ENCODE peak calls at places on chromosome X, in ten cellular contexts. One of them, this sample, is unnamed.

GRCh38 chrX:131827935-131828334 is 195.2 kb upstream of the STK26 start:
- DNase-seq in fibroblast of mammary gland: no peak
- DNase-seq in cardiac fibroblast: peak; percentile 43
- DNase-seq in brain microvascular endothelial cell: peak; percentile 23
- DNase-seq in SK-N-SH: peak; percentile 28
- DNase-seq in left ventricle myocardium inferior: no peak
- DNase-seq in kidney: no peak
- DNase-seq in GM23248: peak; percentile 19
- DNase-seq in tibial artery: no peak
- DNase-seq in A549: no peak
- DNase-seq in this sample: no peak

GRCh38 chrX:63503541-63503940 is 152.4 kb upstream of the SPIN4 start:
- DNase-seq in SK-N-SH: no peak
- DNase-seq in tibial artery: no peak
- DNase-seq in kidney: no peak
- DNase-seq in GM23248: peak; percentile 52
- DNase-seq in brain microvascular endothelial cell: peak; percentile 23
- DNase-seq in left ventricle myocardium inferior: no peak
- DNase-seq in fibroblast of mammary gland: peak; percentile 20
- DNase-seq in A549: no peak
- DNase-seq in cardiac fibroblast: peak; percentile 68
- DNase-seq in this sample: peak; percentile 70

GRCh38 chrX:75038925-75039324 is 113.7 kb upstream of the NEXMIF start:
- DNase-seq in A549: no peak
- DNase-seq in GM23248: peak; percentile 18
- DNase-seq in fibroblast of mammary gland: peak; percentile 18
- DNase-seq in brain microvascular endothelial cell: peak; percentile 1
- DNase-seq in left ventricle myocardium inferior: no peak
- DNase-seq in tibial artery: no peak
- DNase-seq in kidney: no peak
- DNase-seq in cardiac fibroblast: peak; percentile 50
- DNase-seq in SK-N-SH: no peak
- DNase-seq in this sample: peak; percentile 56

GRCh38 chrX:40266490-40267333 is 169.0 kb upstream of the BCOR start:
- DNase-seq in tibial artery: peak; percentile 41
- DNase-seq in A549: peak; percentile 73
- DNase-seq in kidney: peak; percentile 81
- DNase-seq in left ventricle myocardium inferior: peak; percentile 68
- DNase-seq in cardiac fibroblast: peak; percentile 73
- DNase-seq in GM23248: peak; percentile 82
- DNase-seq in brain microvascular endothelial cell: peak; percentile 42
- DNase-seq in SK-N-SH: peak; percentile 87
- DNase-seq in fibroblast of mammary gland: peak; percentile 51
- DNase-seq in this sample: peak; percentile 65

GRCh38 chrX:100643943-100644587 is at the start of gene SRPX2:
- DNase-seq in GM23248: peak; percentile 90
- DNase-seq in kidney: no peak
- DNase-seq in tibial artery: peak; percentile 76
- DNase-seq in brain microvascular endothelial cell: peak; percentile 81
- DNase-seq in A549: peak; percentile 51
- DNase-seq in left ventricle myocardium inferior: peak; percentile 21
- DNase-seq in SK-N-SH: no peak
- DNase-seq in fibroblast of mammary gland: peak; percentile 92
- DNase-seq in cardiac fibroblast: peak; percentile 90
- DNase-seq in this sample: no peak

GRCh38 chrX:94053575-94053974 is 379.6 kb downstream of the FAM133A start:
- DNase-seq in left ventricle myocardium inferior: no peak
- DNase-seq in fibroblast of mammary gland: no peak
- DNase-seq in GM23248: no peak
- DNase-seq in tibial artery: no peak
- DNase-seq in brain microvascular endothelial cell: no peak
- DNase-seq in A549: no peak
- DNase-seq in kidney: no peak
- DNase-seq in cardiac fibroblast: no peak
- DNase-seq in SK-N-SH: no peak
- DNase-seq in this sample: no peak

GRCh38 chrX:125004799-125005198 is 314.9 kb upstream of the TEX13C start:
- DNase-seq in tibial artery: no peak
- DNase-seq in left ventricle myocardium inferior: no peak
- DNase-seq in A549: no peak
- DNase-seq in kidney: no peak
- DNase-seq in SK-N-SH: no peak
- DNase-seq in cardiac fibroblast: no peak
- DNase-seq in GM23248: no peak
- DNase-seq in brain microvascular endothelial cell: no peak
- DNase-seq in fibroblast of mammary gland: no peak
- DNase-seq in this sample: no peak

GRCh38 chrX:38941675-38942074 is 140.4 kb downstream of the MID1IP1 start:
- DNase-seq in brain microvascular endothelial cell: no peak
- DNase-seq in SK-N-SH: no peak
- DNase-seq in A549: no peak
- DNase-seq in GM23248: peak; percentile 47
- DNase-seq in kidney: no peak
- DNase-seq in tibial artery: no peak
- DNase-seq in cardiac fibroblast: peak; percentile 47
- DNase-seq in left ventricle myocardium inferior: no peak
- DNase-seq in fibroblast of mammary gland: peak; percentile 76
- DNase-seq in this sample: no peak

GRCh38 chrX:19121466-19121865 is 802 bp downstream of the ADGRG2 start:
- DNase-seq in tibial artery: no peak
- DNase-seq in kidney: no peak
- DNase-seq in SK-N-SH: no peak
- DNase-seq in A549: no peak
- DNase-seq in left ventricle myocardium inferior: no peak
- DNase-seq in cardiac fibroblast: no peak
- DNase-seq in brain microvascular endothelial cell: no peak
- DNase-seq in GM23248: no peak
- DNase-seq in fibroblast of mammary gland: no peak
- DNase-seq in this sample: no peak

GRCh38 chrX:19122641-19123009 is 357 bp upstream of the ADGRG2 start:
- DNase-seq in brain microvascular endothelial cell: no peak
- DNase-seq in SK-N-SH: no peak
- DNase-seq in tibial artery: no peak
- DNase-seq in cardiac fibroblast: no peak
- DNase-seq in fibroblast of mammary gland: no peak
- DNase-seq in kidney: peak; percentile 64
- DNase-seq in A549: no peak
- DNase-seq in GM23248: no peak
- DNase-seq in left ventricle myocardium inferior: no peak
- DNase-seq in this sample: no peak

GRCh38 chrX:19127649-19128168 is 5.4 kb upstream of the ADGRG2 start:
- DNase-seq in brain microvascular endothelial cell: peak; percentile 2
- DNase-seq in kidney: no peak
- DNase-seq in tibial artery: no peak
- DNase-seq in left ventricle myocardium inferior: peak; percentile 17
- DNase-seq in fibroblast of mammary gland: peak; percentile 87
- DNase-seq in GM23248: no peak
- DNase-seq in cardiac fibroblast: peak; percentile 80
- DNase-seq in SK-N-SH: no peak
- DNase-seq in A549: no peak
- DNase-seq in this sample: no peak

GRCh38 chrX:19121898-19122640 is at the start of gene ADGRG2:
- DNase-seq in GM23248: peak; percentile 42
- DNase-seq in left ventricle myocardium inferior: peak; percentile 30
- DNase-seq in A549: peak; percentile 37
- DNase-seq in tibial artery: no peak
- DNase-seq in kidney: peak; percentile 74
- DNase-seq in cardiac fibroblast: peak; percentile 19
- DNase-seq in brain microvascular endothelial cell: no peak
- DNase-seq in SK-N-SH: peak; percentile 71
- DNase-seq in fibroblast of mammary gland: peak; percentile 22
- DNase-seq in this sample: no peak
- H3K4me3 ChIP-seq in GM23248: peak within 1 kb of the TSS; percentile 45
- H3K4me3 ChIP-seq in left ventricle myocardium inferior: peak within 1 kb of the TSS; percentile 66
- H3K4me3 ChIP-seq in A549: peak within 1 kb of the TSS; percentile 77
- H3K4me3 ChIP-seq in tibial artery: peak within 1 kb of the TSS; percentile 61
- H3K4me3 ChIP-seq in kidney: no peak within 1 kb of the TSS
- H3K4me3 ChIP-seq in cardiac fibroblast: peak within 1 kb of the TSS; percentile 28
- H3K4me3 ChIP-seq in brain microvascular endothelial cell: peak within 1 kb of the TSS; percentile 24
- H3K4me3 ChIP-seq in SK-N-SH: peak within 1 kb of the TSS; percentile 34
- H3K4me3 ChIP-seq in fibroblast of mammary gland: peak within 1 kb of the TSS; percentile 27
- H3K4me3 ChIP-seq in this sample: peak within 1 kb of the TSS; percentile 56

DNA sequence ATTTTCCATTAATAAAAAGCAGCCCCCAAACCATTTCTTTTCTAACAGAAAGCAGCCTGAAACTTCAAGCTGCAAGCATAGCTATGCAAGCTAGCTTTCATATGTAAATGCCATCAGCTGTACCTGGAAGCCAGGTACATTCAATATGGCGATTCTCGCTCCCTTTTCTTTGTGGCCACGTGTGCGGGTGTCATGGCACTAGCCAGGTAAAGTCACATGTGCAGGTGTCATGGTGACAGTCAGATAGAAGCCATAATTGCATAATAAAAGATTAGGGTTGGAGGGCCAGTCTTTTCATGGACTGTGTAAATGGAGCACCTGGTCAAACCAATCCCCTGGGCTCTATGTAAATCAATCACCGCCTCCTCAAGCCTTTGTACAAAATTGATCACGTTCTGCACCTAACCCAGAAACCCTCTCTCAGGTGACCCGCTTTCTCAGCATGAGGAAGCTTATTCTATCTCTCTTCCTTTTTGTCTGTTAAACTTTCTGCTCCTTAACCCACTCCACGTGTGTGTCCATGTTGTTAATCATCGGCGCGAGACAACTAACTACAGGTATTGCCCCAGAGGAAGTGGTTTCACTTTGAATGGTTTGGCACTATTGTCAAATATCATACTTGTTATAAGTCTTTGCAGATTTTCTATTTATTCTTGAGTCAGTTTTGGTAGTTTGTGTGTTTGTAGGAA is 18.0 kb upstream of the RHOXF2 start:
- DNase-seq in cardiac fibroblast: no peak
- DNase-seq in A549: no peak
- DNase-seq in brain microvascular endothelial cell: no peak
- DNase-seq in fibroblast of mammary gland: no peak
- DNase-seq in left ventricle myocardium inferior: no peak
- DNase-seq in GM23248: no peak
- DNase-seq in tibial artery: no peak
- DNase-seq in SK-N-SH: no peak
- DNase-seq in kidney: no peak
- DNase-seq in this sample: no peak
- H3K4me3 ChIP-seq in cardiac fibroblast: no peak overlapping the region
- H3K4me3 ChIP-seq in A549: no peak overlapping the region
- H3K4me3 ChIP-seq in brain microvascular endothelial cell: no peak overlapping the region
- H3K4me3 ChIP-seq in fibroblast of mammary gland: no peak overlapping the region
- H3K4me3 ChIP-seq in left ventricle myocardium inferior: no peak overlapping the region
- H3K4me3 ChIP-seq in GM23248: no peak overlapping the region
- H3K4me3 ChIP-seq in tibial artery: no peak overlapping the region
- H3K4me3 ChIP-seq in SK-N-SH: no peak overlapping the region
- H3K4me3 ChIP-seq in kidney: no peak overlapping the region
- H3K4me3 ChIP-seq in this sample: no peak overlapping the region

GRCh38 chrX:48071064-48071985 is at the start of gene ZNF630:
- DNase-seq in left ventricle myocardium inferior: peak; percentile 75
- DNase-seq in GM23248: peak; percentile 49
- DNase-seq in brain microvascular endothelial cell: peak; percentile 48
- DNase-seq in kidney: peak; percentile 89
- DNase-seq in tibial artery: peak; percentile 66
- DNase-seq in A549: peak; percentile 70
- DNase-seq in SK-N-SH: peak; percentile 75
- DNase-seq in cardiac fibroblast: peak; percentile 42
- DNase-seq in fibroblast of mammary gland: peak; percentile 26
- DNase-seq in this sample: peak; percentile 75

GRCh38 chrX:48068096-48068887 is 3.1 kb downstream of the ZNF630 start:
- DNase-seq in left ventricle myocardium inferior: no peak
- DNase-seq in SK-N-SH: peak; percentile 25
- DNase-seq in GM23248: no peak
- DNase-seq in cardiac fibroblast: no peak
- DNase-seq in fibroblast of mammary gland: no peak
- DNase-seq in A549: no peak
- DNase-seq in tibial artery: no peak
- DNase-seq in brain microvascular endothelial cell: no peak
- DNase-seq in kidney: no peak
- DNase-seq in this sample: no peak

GRCh38 chrX:48076343-48076742 is 4.9 kb upstream of the ZNF630 start:
- DNase-seq in kidney: no peak
- DNase-seq in cardiac fibroblast: no peak
- DNase-seq in GM23248: no peak
- DNase-seq in A549: no peak
- DNase-seq in left ventricle myocardium inferior: no peak
- DNase-seq in SK-N-SH: no peak
- DNase-seq in brain microvascular endothelial cell: no peak
- DNase-seq in fibroblast of mammary gland: no peak
- DNase-seq in tibial artery: no peak
- DNase-seq in this sample: no peak

DNA sequence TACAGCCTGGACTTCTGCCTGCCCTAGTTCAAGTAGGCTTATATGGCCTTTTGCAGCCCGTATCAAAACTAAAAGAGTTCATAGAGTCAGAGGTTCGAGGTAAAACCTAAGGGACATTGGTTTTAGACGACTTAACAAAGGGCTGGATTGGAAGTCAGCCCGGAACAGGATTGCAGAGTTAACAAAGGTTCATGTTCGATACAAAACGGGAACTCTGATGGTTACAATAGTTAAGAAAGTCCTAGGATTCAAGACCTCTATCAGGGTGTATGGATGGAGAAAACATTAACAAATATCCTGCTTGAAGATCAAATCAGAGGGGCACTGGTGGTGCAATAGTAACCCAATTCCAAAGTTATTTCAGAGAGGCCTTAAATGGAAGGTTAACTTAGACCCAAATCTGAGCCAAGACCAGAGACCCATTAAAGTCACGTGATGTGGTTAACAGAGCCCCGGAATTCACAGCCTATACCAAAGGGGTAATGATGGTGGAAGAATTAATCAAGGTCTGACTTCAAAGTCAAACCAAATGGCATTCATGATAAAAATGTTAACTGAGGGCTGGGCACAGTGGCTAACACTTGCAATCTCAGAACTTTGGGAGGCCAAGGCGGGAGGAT is 656 bp upstream of the ZNF630 start:
- DNase-seq in SK-N-SH: no peak
- DNase-seq in brain microvascular endothelial cell: no peak
- DNase-seq in left ventricle myocardium inferior: no peak
- DNase-seq in A549: no peak
- DNase-seq in cardiac fibroblast: no peak
- DNase-seq in GM23248: no peak
- DNase-seq in tibial artery: no peak
- DNase-seq in kidney: no peak
- DNase-seq in fibroblast of mammary gland: no peak
- DNase-seq in this sample: no peak
- H3K4me3 ChIP-seq in SK-N-SH: peak overlapping the region; percentile 55
- H3K4me3 ChIP-seq in brain microvascular endothelial cell: peak overlapping the region; percentile 67
- H3K4me3 ChIP-seq in left ventricle myocardium inferior: peak overlapping the region; percentile 75
- H3K4me3 ChIP-seq in A549: peak overlapping the region; percentile 53
- H3K4me3 ChIP-seq in cardiac fibroblast: no peak overlapping the region
- H3K4me3 ChIP-seq in GM23248: peak overlapping the region; percentile 84
- H3K4me3 ChIP-seq in tibial artery: peak overlapping the region; percentile 72
- H3K4me3 ChIP-seq in kidney: peak overlapping the region; percentile 85
- H3K4me3 ChIP-seq in fibroblast of mammary gland: peak overlapping the region; percentile 65
- H3K4me3 ChIP-seq in this sample: no peak overlapping the region

DNA sequence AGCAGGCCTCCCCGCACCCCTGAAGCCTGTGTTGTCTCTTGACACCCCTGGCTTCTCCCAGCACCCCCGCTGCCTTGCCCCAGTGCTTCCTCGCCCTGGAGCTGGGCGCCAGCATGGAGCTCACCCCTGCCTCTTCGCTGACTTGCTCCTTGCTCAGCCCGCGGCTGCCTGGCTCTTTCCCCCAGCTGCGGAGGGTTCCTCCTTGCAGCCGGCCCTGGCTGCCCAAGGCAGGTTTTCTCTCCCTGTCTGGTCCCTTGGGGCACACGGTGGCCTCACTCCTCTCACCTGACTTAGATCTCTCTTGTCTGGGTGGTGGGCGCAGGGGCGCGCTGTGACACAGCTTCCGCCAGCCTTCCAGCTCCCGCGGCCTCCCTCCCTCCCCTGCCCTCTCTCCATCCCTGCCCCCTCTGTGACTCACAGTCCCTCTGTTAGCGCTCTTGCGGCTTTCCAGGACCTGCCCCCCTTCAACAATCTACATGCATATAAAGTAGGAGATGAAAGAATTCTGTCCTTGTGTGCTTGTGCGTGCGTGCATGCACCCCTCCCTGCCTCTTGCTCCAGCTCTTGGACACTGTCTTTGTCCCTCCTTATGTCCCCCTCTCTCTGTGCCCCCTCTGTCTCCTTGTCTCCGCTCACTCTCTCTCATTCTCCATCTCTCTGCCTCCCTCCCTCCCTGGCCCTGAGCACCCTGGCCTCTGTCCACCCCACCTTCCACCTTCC is 2.2 kb downstream of the PLXNB3 start:
- DNase-seq in cardiac fibroblast: peak; percentile 59
- DNase-seq in tibial artery: no peak
- DNase-seq in kidney: peak; percentile 68
- DNase-seq in SK-N-SH: peak; percentile 74
- DNase-seq in brain microvascular endothelial cell: peak; percentile 55
- DNase-seq in A549: no peak
- DNase-seq in fibroblast of mammary gland: peak; percentile 66
- DNase-seq in GM23248: peak; percentile 82
- DNase-seq in left ventricle myocardium inferior: no peak
- DNase-seq in this sample: peak; percentile 13
- H3K4me3 ChIP-seq in cardiac fibroblast: peak overlapping the region; percentile 19
- H3K4me3 ChIP-seq in tibial artery: peak overlapping the region; percentile 44
- H3K4me3 ChIP-seq in kidney: no peak overlapping the region
- H3K4me3 ChIP-seq in SK-N-SH: peak overlapping the region; percentile 40
- H3K4me3 ChIP-seq in brain microvascular endothelial cell: peak overlapping the region; percentile 46
- H3K4me3 ChIP-seq in A549: no peak overlapping the region
- H3K4me3 ChIP-seq in fibroblast of mammary gland: peak overlapping the region; percentile 43
- H3K4me3 ChIP-seq in GM23248: peak overlapping the region; percentile 73
- H3K4me3 ChIP-seq in left ventricle myocardium inferior: peak overlapping the region; percentile 30
- H3K4me3 ChIP-seq in this sample: peak overlapping the region; percentile 24